ENCODE peak calls at places on chromosomes 2 and 18, in five cellular contexts. A is hepatocyte, N is cardiac muscle cell, W is psoas muscle, S is Panc1. P is an unnamed sample.

GRCh38 chr18:58223717-58224424 is 179.8 kb downstream of the NEDD4L start:
- DNase-seq in N (peak), A (peak), W (no peak), S (peak), P (no peak)

GRCh38 chr2:144834954-144835633 is 315.2 kb upstream of the ZEB2 start:
- DNase-seq in A (peak), S (no peak), N (peak), W (no peak), P (no peak)

GRCh38 chr18:74526478-74526877 is 7.8 kb upstream of the CNDP1 start:
- DNase-seq in N (no peak), S (no peak), A (no peak), W (no peak), P (no peak)

GRCh38 chr2:234792566-234792965 is 159.3 kb upstream of the SH3BP4 start:
- DNase-seq in W (no peak), N (no peak), A (no peak), S (no peak), P (no peak)

GRCh38 chr18:79487198-79488165 is 91.8 kb downstream of the NFATC1 start:
- DNase-seq in W (peak), S (no peak), A (no peak), N (no peak), P (peak)

GRCh38 chr2:122267947-122268346 is 512.5 kb downstream of the TSN start:
- DNase-seq in N (no peak), S (no peak), A (no peak), W (no peak), P (no peak)

GRCh38 chr18:677951-678363 is 20.5 kb downstream of the TYMS start:
- DNase-seq in S (no peak), N (no peak), A (no peak), W (no peak), P (no peak)

GRCh38 chr2:3620834-3621233 is 25.9 kb downstream of the COLEC11 start:
- DNase-seq in S (no peak), N (peak), A (no peak), W (no peak), P (no peak)

GRCh38 chr2:228919808-228920207 is 351.3 kb downstream of the PID1 start:
- DNase-seq in S (no peak), W (no peak), N (no peak), A (no peak), P (no peak)

GRCh38 chr2:104872866-104873688 is 19.2 kb downstream of the POU3F3 start:
- DNase-seq in W (no peak), N (peak), A (peak), S (no peak), P (peak)

GRCh38 chr2:128446049-128446811 is 127.6 kb upstream of the HS6ST1 start:
- DNase-seq in N (no peak), W (no peak), S (no peak), A (no peak), P (no peak)

GRCh38 chr2:8433390-8433789 is 248.5 kb upstream of the ID2 start:
- DNase-seq in S (no peak), W (no peak), N (no peak), A (no peak), P (no peak)
- H3K27ac ChIP-seq in S (no peak), W (no peak), N (no peak), A (no peak), P (no peak)

GRCh38 chr2:107927034-107927534 is 59.2 kb upstream of the SLC5A7 start:
- DNase-seq in N (no peak), S (no peak), A (no peak), W (no peak), P (no peak)

GRCh38 chr2:107936427-107937359 is 49.6 kb upstream of the SLC5A7 start:
- DNase-seq in W (no peak), S (no peak), N (peak), A (peak), P (no peak)

GRCh38 chr2:107932483-107932882 is 53.8 kb upstream of the SLC5A7 start:
- DNase-seq in A (peak), W (no peak), N (peak), S (no peak), P (no peak)

GRCh38 chr2:107932986-107933385 is 53.3 kb upstream of the SLC5A7 start:
- DNase-seq in S (no peak), A (peak), N (peak), W (no peak), P (no peak)
- TF ChIP-seq CTCF in S (peak), A (peak), N (peak), W (no peak), P (peak)

DNA sequence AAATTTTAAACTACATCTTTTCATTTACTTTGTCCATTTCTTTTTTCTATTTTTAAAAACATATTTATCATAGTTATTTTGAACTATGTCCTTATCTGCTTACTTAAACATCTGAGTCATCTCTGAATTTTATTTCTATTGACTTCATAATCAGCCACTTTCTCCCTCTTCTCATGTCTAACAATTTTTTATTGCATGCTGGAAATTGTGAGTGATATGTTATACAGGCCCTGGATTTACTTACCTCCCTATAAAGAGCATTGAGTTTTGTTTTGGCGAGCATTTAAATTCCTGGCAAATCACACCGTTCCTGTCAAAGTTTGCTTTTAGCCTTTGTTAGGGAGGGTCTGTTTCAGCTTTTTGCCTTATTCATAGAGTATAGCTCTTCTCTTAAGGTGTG is 39.3 kb downstream of the KCNIP3 start:
- DNase-seq in W (no peak), N (no peak), A (no peak), S (no peak), P (no peak)
- H3K27ac ChIP-seq in W (no peak), N (no peak), A (no peak), S (no peak), P (no peak)

GRCh38 chr2:127347734-127348392 is 39.9 kb downstream of the MAP3K2 start:
- DNase-seq in W (no peak), N (no peak), S (no peak), A (no peak), P (no peak)

GRCh38 chr2:127342101-127342500 is 45.7 kb downstream of the MAP3K2 start:
- DNase-seq in A (no peak), N (no peak), W (no peak), S (no peak), P (no peak)

GRCh38 chr2:127348421-127349000 is 39.3 kb downstream of the MAP3K2 start:
- DNase-seq in W (no peak), N (peak), A (no peak), S (no peak), P (no peak)

GRCh38 chr2:127347000-127347399 is 40.8 kb downstream of the MAP3K2 start:
- DNase-seq in N (no peak), S (no peak), W (no peak), A (no peak), P (no peak)

GRCh38 chr2:127343277-127343676 is 44.5 kb downstream of the MAP3K2 start:
- DNase-seq in W (no peak), N (no peak), S (no peak), A (no peak), P (no peak)
- TF ChIP-seq CTCF in W (no peak), N (no peak), S (peak), A (no peak), P (no peak)

DNA sequence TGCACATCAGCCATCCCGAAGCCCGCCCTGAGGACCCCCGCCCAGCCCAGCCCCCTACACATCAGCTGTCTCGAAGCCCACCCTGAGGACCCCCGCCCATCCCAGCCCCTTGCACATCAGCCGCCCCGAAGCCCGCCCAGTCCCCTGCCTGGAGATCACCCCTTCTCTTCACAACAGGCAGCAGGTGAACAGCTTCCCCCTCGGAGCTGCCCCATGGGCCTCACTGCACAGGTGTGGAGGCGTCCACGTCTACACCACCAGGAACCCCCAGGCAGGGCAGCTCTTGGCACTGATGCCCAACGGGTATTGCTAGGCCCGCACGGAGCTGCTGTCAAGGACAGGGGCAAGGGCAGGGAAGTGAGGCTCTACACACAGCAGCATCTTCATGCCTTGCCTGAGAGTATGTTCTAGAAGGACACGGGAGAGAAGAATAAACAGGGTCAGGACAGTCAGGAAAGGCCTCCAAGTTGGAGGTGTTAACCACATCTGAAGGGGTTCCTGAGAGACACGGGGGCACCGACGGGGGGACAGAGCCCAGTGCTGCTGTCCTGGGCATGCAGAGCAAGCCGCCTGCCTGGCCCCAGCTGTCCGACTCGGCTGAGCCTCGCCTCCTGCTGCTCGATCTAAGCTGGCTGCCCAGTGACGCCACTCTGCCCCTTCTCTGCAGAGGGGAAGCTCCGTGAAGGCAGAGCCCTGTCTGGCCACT is 137.4 kb downstream of the HDAC4 start:
- DNase-seq in A (peak), S (no peak), N (no peak), W (peak), P (no peak)
- H3K27ac ChIP-seq in A (peak), S (no peak), N (no peak), W (peak), P (peak)

P was measured in dorsolateral prefrontal cortex.